ENCODE peak calls at places on chromosomes 11 and 22, in seven cellular contexts. L, S, V, M, W, I and Q are unnamed samples.

GRCh38 chr11:126501641-126502040 is 146.2 kb downstream of the ST3GAL4 start:
- DNase-seq in L (no peak), S (no peak), V (no peak), M (peak; percentile 47), W (no peak), I (no peak), Q (no peak)

GRCh38 chr11:89456681-89457080 is 34.5 kb downstream of the NOX4 start:
- DNase-seq in L (no peak), S (no peak), V (no peak), M (no peak), W (no peak), I (no peak), Q (no peak)

GRCh38 chr11:33475999-33476398 is 218.8 kb downstream of the HIPK3 start:
- DNase-seq in L (peak; percentile 54), S (no peak), V (no peak), M (no peak), W (peak; percentile 32), I (no peak), Q (no peak)

GRCh38 chr11:122101625-122102291 is 14.3 kb downstream of the BLID start:
- DNase-seq in L (peak; percentile 87), S (no peak), V (no peak), M (peak; percentile 62), W (peak; percentile 89), I (peak; percentile 66), Q (no peak)

GRCh38 chr22:43081968-43082367 is 7.2 kb downstream of the TTLL1 start:
- DNase-seq in L (no peak), S (no peak), V (no peak), M (no peak), W (no peak), I (no peak), Q (no peak)

GRCh38 chr11:102882389-102883024 is 7.7 kb upstream of the MMP12 start:
- DNase-seq in L (no peak), S (no peak), V (no peak), M (no peak), W (peak; percentile 34), I (no peak), Q (peak; percentile 64)

GRCh38 chr11:109745996-109746625 is 324.1 kb downstream of the C11orf87 start:
- DNase-seq in L (no peak), S (no peak), V (no peak), M (no peak), W (no peak), I (no peak), Q (no peak)

GRCh38 chr11:72525466-72525865 is 91.1 kb upstream of the CLPB start:
- DNase-seq in L (no peak), S (no peak), V (no peak), M (no peak), W (no peak), I (no peak), Q (no peak)

GRCh38 chr11:67668191-67668551 is 6.3 kb downstream of the ALDH3B2 start:
- DNase-seq in L (no peak), S (no peak), V (no peak), M (no peak), W (no peak), I (no peak), Q (no peak)

GRCh38 chr11:120392299-120392698 is 56.1 kb downstream of the ARHGEF12 start:
- DNase-seq in L (no peak), S (no peak), V (no peak), M (no peak), W (no peak), I (no peak), Q (no peak)

GRCh38 chr11:72634472-72635095 is 39.6 kb downstream of the PDE2A start:
- DNase-seq in L (peak; percentile 28), S (no peak), V (no peak), M (no peak), W (no peak), I (no peak), Q (no peak)

GRCh38 chr11:68044898-68045351 is 6.1 kb downstream of the TCIRG1 start:
- DNase-seq in L (no peak), S (no peak), V (no peak), M (no peak), W (no peak), I (no peak), Q (no peak)

GRCh38 chr11:43868852-43869567 is 11.6 kb upstream of the ALKBH3 start:
- DNase-seq in L (no peak), S (no peak), V (no peak), M (no peak), W (peak; percentile 95), I (no peak), Q (peak; percentile 84)

GRCh38 chr22:44550666-44551491 is 52.8 kb upstream of the RTL6 start:
- DNase-seq in L (peak; percentile 71), S (no peak), V (no peak), M (no peak), W (peak; percentile 93), I (no peak), Q (peak; percentile 9)

DNA sequence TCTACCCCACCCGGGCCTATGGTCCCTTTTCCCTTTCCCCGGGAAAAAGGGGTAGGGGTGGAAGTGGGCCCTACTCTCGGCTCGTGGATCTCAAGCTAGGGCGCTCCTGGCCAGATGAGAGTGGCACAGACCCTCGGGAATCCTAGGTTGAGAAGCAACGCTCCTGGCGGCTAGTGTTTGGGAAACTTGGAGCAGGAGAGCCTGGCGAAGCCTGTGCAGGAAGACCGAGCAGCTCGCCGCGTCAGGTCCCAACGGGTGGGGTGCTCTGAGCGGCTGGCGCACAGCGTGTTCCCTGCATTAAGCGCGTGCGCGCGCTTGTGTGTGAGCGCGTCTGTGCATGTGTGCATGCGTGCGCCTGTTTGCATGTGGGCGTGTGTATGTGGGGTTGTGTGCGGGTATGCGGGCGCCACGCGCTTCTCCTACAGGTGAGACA is 7.1 kb upstream of the FLI1 start:
- DNase-seq in L (peak; percentile 36), S (peak; percentile 39), V (no peak), M (no peak), W (peak; percentile 58), I (no peak), Q (no peak)
- H3K4me3 ChIP-seq in L (no peak overlapping the region), S (peak overlapping the region; percentile 68), V (peak overlapping the region; percentile 10), M (peak overlapping the region; percentile 42), W (peak overlapping the region; percentile 70), I (peak overlapping the region; percentile 49), Q (peak overlapping the region; percentile 35)

GRCh38 chr22:36409911-36410756 is 22.4 kb upstream of the MYH9 start:
- DNase-seq in L (peak; percentile 98), S (peak; percentile 68), V (peak; percentile 99), M (peak; percentile 99), W (peak; percentile 68), I (peak; percentile 92), Q (no peak)
- H3K4me3 ChIP-seq in L (peak overlapping the region; percentile 42), S (peak overlapping the region; percentile 14), V (peak overlapping the region; percentile 45), M (peak overlapping the region; percentile 46), W (peak overlapping the region; percentile 7), I (peak overlapping the region; percentile 56), Q (peak overlapping the region; percentile 37)

GRCh38 chr11:114065094-114065493 is 5.6 kb downstream of the ZBTB16 start:
- DNase-seq in L (no peak), S (no peak), V (no peak), M (no peak), W (no peak), I (no peak), Q (no peak)
- H3K4me3 ChIP-seq in L (no peak overlapping the region), S (no peak overlapping the region), V (no peak overlapping the region), M (peak overlapping the region; percentile 85), W (no peak overlapping the region), I (no peak overlapping the region), Q (no peak overlapping the region)

GRCh38 chr22:18023509-18024275 is 669 bp downstream of the MICAL3 start:
- DNase-seq in L (peak; percentile 88), S (no peak), V (peak; percentile 52), M (peak; percentile 69), W (peak; percentile 83), I (peak; percentile 54), Q (no peak)

GRCh38 chr22:18024276-18024939 is at the start of gene MICAL3:
- DNase-seq in L (peak; percentile 63), S (peak; percentile 38), V (peak; percentile 44), M (peak; percentile 45), W (peak; percentile 66), I (no peak), Q (no peak)

GRCh38 chr22:18022851-18023250 is 1.5 kb downstream of the MICAL3 start:
- DNase-seq in L (no peak), S (no peak), V (no peak), M (no peak), W (no peak), I (no peak), Q (no peak)

GRCh38 chr22:18021431-18021830 is 2.9 kb downstream of the MICAL3 start:
- DNase-seq in L (no peak), S (no peak), V (no peak), M (no peak), W (no peak), I (no peak), Q (no peak)

GRCh38 chr22:18024956-18025720 is 777 bp upstream of the MICAL3 start:
- DNase-seq in L (peak; percentile 34), S (no peak), V (no peak), M (no peak), W (no peak), I (no peak), Q (no peak)
- H3K4me3 ChIP-seq in L (peak overlapping the region; percentile 54), S (peak overlapping the region; percentile 29), V (peak overlapping the region; percentile 4), M (peak overlapping the region; percentile 75), W (peak overlapping the region; percentile 92), I (peak overlapping the region; percentile 27), Q (peak overlapping the region; percentile 69)

DNA sequence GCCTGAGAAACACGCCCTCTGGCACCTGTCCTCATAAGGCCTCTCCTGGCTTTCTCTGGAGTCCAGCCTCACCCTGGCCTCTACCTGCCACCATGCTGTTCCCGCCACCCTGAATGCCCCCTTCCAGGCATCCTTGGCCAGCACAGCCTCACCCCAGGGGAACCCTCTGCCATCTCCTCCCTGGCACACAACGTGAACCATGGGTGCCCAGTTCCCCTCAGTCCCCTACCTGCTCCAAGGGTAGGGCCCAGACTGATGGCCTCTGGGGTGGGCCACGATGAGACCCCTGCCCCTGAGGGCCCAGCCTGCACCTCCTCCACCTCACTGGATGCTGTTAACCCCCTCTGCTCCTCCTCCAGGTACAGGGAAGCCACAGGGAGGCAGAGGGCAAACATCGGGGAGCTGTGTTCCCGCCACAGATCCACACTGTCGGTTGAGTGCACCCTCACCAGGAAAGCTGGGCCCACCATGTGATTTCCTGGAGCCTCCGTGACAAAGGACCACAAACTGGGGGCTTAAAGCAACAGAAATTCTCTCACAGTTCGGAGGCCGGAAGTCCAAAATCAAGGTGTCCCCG is 169.6 kb downstream of the BRD1 start:
- DNase-seq in L (no peak), S (no peak), V (no peak), M (no peak), W (no peak), I (no peak), Q (no peak)
- H3K4me3 ChIP-seq in L (no peak overlapping the region), S (peak overlapping the region; percentile 70), V (no peak overlapping the region), M (no peak overlapping the region), W (no peak overlapping the region), I (no peak overlapping the region), Q (no peak overlapping the region)

GRCh38 chr11:74730601-74731260 is 495 bp downstream of the CHRDL2 start:
- DNase-seq in L (no peak), S (no peak), V (no peak), M (no peak), W (no peak), I (no peak), Q (no peak)
- H3K4me3 ChIP-seq in L (no peak overlapping the region), S (no peak overlapping the region), V (peak overlapping the region; percentile 49), M (peak overlapping the region; percentile 40), W (no peak overlapping the region), I (peak overlapping the region; percentile 49), Q (no peak overlapping the region)

GRCh38 chr22:36913431-36914382 is at the start of gene CSF2RB:
- DNase-seq in L (no peak), S (no peak), V (no peak), M (no peak), W (no peak), I (no peak), Q (no peak)
- H3K4me3 ChIP-seq in L (no peak within 1 kb of the TSS), S (no peak within 1 kb of the TSS), V (no peak within 1 kb of the TSS), M (peak within 1 kb of the TSS; percentile 21), W (no peak within 1 kb of the TSS), I (no peak within 1 kb of the TSS), Q (peak within 1 kb of the TSS; percentile 67)

GRCh38 chr22:40533712-40534378 is 102.7 kb downstream of the MRTFA start:
- DNase-seq in L (peak; percentile 28), S (peak; percentile 30), V (no peak), M (no peak), W (peak; percentile 89), I (no peak), Q (peak; percentile 74)
- H3K4me3 ChIP-seq in L (no peak overlapping the region), S (peak overlapping the region; percentile 50), V (no peak overlapping the region), M (no peak overlapping the region), W (no peak overlapping the region), I (peak overlapping the region; percentile 8), Q (peak overlapping the region; percentile 76)